ENCODE peak calls at places on chromosomes 3 and 15, in seven cellular contexts. V is foreskin fibroblast, H is AG04450, R is HCT116, N is AG09309, B is body of pancreas, J is coronary artery. X is an unnamed sample.

GRCh38 chr15:37093480-37094410 is 6.6 kb downstream of the MEIS2 start:
- DNase-seq in B (no peak), J (no peak), V (peak), N (no peak), H (no peak), R (no peak), X (no peak)

GRCh38 chr3:195245531-195245951 is 25.4 kb downstream of the XXYLT1 start:
- DNase-seq in V (no peak), J (peak), N (no peak), R (no peak), H (no peak), B (no peak), X (no peak)

GRCh38 chr3:145125307-145125706 is 1035.7 kb downstream of the PLOD2 start:
- DNase-seq in B (no peak), J (no peak), N (no peak), V (peak), H (no peak), R (no peak), X (no peak)

GRCh38 chr3:53254190-53254809 is 1.5 kb downstream of the TKT start:
- DNase-seq in V (peak), B (peak), H (no peak), N (no peak), J (no peak), R (no peak), X (no peak)

GRCh38 chr3:53074366-53074696 is 28.5 kb upstream of the SFMBT1 start:
- DNase-seq in N (no peak), V (no peak), B (no peak), H (no peak), J (no peak), R (no peak), X (no peak)

GRCh38 chr15:25136119-25136518 is 181.3 kb downstream of the SNRPN start:
- DNase-seq in H (no peak), N (no peak), R (no peak), B (peak), J (no peak), V (peak), X (peak)

GRCh38 chr3:3015472-3016089 is 94.6 kb downstream of the IL5RA start:
- DNase-seq in J (no peak), N (no peak), V (peak), B (no peak), R (peak), H (no peak), X (no peak)

GRCh38 chr15:59622289-59622688 is 10.7 kb downstream of the GCNT3 start:
- DNase-seq in N (no peak), B (peak), V (peak), H (no peak), J (no peak), R (peak), X (peak)

GRCh38 chr15:89081878-89082277 is 6.4 kb upstream of the ABHD2 start:
- DNase-seq in H (no peak), J (no peak), R (no peak), V (no peak), N (no peak), B (no peak), X (no peak)

GRCh38 chr3:113185436-113185835 is 25.9 kb upstream of the BOC start:
- DNase-seq in R (no peak), H (no peak), V (no peak), J (no peak), B (no peak), N (no peak), X (no peak)

GRCh38 chr3:32934150-32934742 is 17.2 kb upstream of the CCR4 start:
- DNase-seq in J (no peak), B (peak), H (no peak), V (peak), N (no peak), R (peak), X (peak)

GRCh38 chr3:50320853-50321145 is 1.7 kb downstream of the HYAL2 start:
- DNase-seq in H (no peak), N (no peak), J (no peak), V (no peak), R (no peak), B (no peak), X (no peak)

GRCh38 chr3:50817756-50818518 is 143.2 kb downstream of the DOCK3 start:
- DNase-seq in H (no peak), N (no peak), R (no peak), B (no peak), V (no peak), J (no peak), X (no peak)

GRCh38 chr15:40307421-40308165 is at the start of gene PLCB2:
- DNase-seq in N (no peak), J (no peak), B (peak), H (no peak), R (no peak), V (no peak), X (peak)

GRCh38 chr3:128806588-128806987 is 72.8 kb upstream of the ACAD9 start:
- DNase-seq in H (no peak), N (no peak), V (no peak), J (no peak), R (no peak), B (no peak), X (no peak)

GRCh38 chr3:169147246-169148008 is 516.1 kb downstream of the MECOM start:
- DNase-seq in J (no peak), N (no peak), H (no peak), V (peak), B (peak), R (no peak), X (peak)

DNA sequence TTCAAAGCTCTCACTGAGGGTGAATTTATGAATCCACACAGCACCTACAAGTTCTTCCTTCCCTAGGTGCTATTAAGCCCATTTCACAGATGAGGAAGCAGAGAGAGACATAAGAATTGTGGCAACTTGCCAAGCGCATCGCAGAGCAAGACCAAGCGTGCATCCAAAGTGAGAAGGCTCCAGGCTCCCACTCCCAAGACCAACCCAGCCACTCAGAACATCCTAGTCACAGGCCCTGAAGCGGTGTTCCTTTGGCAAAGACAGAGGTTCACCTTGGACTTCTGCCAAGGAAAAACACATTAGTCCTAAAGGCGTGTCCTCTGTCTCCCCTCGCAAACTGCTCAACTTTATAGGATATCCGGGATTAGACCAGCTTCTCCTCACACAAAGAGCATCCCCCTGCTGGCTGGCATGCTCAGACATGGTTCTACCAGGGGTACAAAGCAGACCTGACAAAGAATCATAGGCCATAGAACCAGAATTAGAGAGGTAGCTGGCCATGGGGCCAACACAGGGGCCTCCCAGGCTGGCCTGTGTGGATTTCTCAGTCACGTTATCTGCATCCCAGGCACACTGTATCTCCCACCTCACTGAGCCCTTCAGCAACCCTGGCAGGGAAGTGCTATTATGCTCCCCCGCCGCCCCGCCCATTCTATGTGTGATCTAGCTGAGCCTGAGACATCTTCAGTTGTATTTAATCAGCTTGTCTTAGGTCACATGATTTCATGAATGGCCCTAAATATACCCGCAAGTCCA is 160.2 kb downstream of the FOXP1 start:
- DNase-seq in N (no peak), V (peak), B (peak), H (no peak), R (no peak), J (no peak), X (no peak)
- TF ChIP-seq CTCF in N (no peak), V (no peak), B (no peak), H (peak), R (no peak), J (no peak), X (no peak)

GRCh38 chr15:53976844-53977392 is 1.3 kb upstream of the UNC13C start:
- DNase-seq in J (no peak), V (no peak), H (no peak), B (no peak), R (no peak), N (no peak), X (peak)
- TF ChIP-seq CTCF in J (peak), V (no peak), H (no peak), B (no peak), R (no peak), N (no peak), X (no peak)

DNA sequence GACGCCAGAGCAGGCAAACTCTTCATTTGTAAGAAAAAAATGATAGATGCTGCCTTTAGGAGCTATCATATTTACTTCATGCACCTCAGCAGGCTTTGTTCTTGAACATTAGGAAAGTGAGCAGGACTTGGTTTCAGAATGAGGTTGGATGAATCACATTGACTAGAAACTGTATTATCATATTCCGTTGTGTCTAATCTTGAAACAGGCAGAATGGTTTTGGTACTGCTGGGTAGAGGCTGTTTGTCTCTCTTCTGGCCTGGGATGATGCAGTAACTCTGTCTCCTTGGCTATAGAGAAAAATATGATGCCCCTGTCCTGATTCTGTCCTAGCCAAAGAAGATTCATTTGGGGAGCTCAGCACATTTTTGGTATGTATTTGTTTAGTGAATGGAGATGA is 344.2 kb upstream of the GRM7 start:
- DNase-seq in N (no peak), R (no peak), H (no peak), J (no peak), B (no peak), V (no peak), X (no peak)
- TF ChIP-seq CTCF in N (no peak), R (no peak), H (no peak), J (no peak), B (no peak), V (no peak), X (no peak)

DNA sequence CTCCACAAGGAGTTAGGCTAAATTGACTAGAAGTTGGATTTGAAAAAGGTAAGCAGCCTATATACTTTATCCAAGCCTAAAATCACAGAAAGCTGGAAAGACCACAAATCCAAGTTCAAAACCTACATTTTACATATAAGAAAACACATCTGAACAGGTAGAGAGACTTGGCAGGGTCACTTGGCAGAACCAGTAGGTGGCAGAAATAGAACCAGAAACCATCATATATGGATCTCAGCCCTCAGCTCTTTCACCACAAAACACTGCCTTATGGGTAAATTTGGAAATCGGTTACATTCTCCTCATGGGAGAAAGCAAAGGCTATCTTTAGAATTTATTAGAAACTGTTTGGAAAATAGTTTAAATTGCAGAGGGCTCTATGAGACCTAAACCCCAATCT is 44.2 kb downstream of the MKRN2 start:
- DNase-seq in H (no peak), N (no peak), R (no peak), J (no peak), V (no peak), B (no peak), X (no peak)
- TF ChIP-seq CTCF in H (no peak), N (peak), R (no peak), J (no peak), V (peak), B (no peak), X (no peak)

GRCh38 chr3:18843930-18844329 is 304.4 kb upstream of the KCNH8 start:
- DNase-seq in V (no peak), R (no peak), J (no peak), H (no peak), N (no peak), B (no peak), X (no peak)

GRCh38 chr3:18843188-18843587 is 305.1 kb upstream of the KCNH8 start:
- DNase-seq in H (no peak), B (no peak), J (no peak), V (no peak), N (no peak), R (no peak), X (no peak)

GRCh38 chr3:18853269-18853668 is 295.0 kb upstream of the KCNH8 start:
- DNase-seq in B (no peak), J (no peak), H (no peak), N (no peak), V (no peak), R (no peak), X (no peak)

DNA sequence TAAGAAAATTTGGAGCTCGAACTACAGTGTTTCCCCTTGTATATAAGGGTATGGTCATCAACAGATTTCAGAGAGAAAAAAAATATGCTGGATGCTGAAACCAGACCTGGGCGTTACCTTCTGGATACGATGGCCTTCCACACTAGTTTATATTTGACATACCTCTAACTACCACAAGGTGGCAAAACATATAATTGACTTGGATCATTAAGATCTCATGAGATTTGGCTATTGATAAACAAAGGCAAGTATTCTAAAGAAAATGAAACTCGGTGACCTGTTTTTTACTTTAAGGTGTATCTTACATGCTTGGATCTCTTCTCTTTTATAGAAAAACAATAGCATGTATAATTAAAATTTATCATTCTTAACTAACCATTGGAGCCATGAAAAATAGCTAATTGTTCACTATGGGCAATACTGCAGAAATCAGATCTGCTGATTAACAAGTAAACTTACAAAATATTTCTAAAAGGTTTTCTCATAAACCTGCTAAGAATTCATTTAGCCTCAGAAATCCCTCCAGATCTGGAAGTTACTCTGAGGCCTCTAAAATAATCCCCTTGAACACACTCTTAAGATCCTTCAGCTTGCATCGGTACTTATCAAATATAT is 300.6 kb upstream of the KCNH8 start:
- DNase-seq in R (peak), V (no peak), N (no peak), H (no peak), J (no peak), B (no peak), X (no peak)
- TF ChIP-seq CTCF in R (peak), V (no peak), N (no peak), H (no peak), J (no peak), B (peak), X (peak)

GRCh38 chr3:30282052-30282708 is 324.2 kb upstream of the TGFBR2 start:
- DNase-seq in B (no peak), J (no peak), N (peak), V (peak), R (peak), H (peak), X (no peak)
- TF ChIP-seq CTCF in B (no peak), J (no peak), N (no peak), V (no peak), R (no peak), H (no peak), X (no peak)

GRCh38 chr15:93438310-93438709 is 349.3 kb upstream of the RGMA start:
- DNase-seq in N (no peak), B (no peak), H (no peak), J (no peak), R (no peak), V (no peak), X (no peak)
- TF ChIP-seq CTCF in N (no peak), B (no peak), H (no peak), J (no peak), R (no peak), V (no peak), X (no peak)

GRCh38 chr15:64024172-64025050 is 21.9 kb downstream of the DAPK2 start:
- DNase-seq in B (no peak), N (no peak), R (no peak), V (peak), J (no peak), H (no peak), X (no peak)
- TF ChIP-seq CTCF in B (no peak), N (peak), R (peak), V (no peak), J (no peak), H (no peak), X (no peak)